ENCODE peak calls at places on chromosomes 16 and 17, in eight cellular contexts. J, D, Y, T, G, P, H and O are unnamed samples.

GRCh38 chr17:40351185-40352043 is 13.1 kb downstream of the GJD3 start:
- DNase-seq in J (no peak), D (peak; percentile 53), Y (peak; percentile 34), T (no peak), G (no peak), P (no peak), H (no peak), O (no peak)

GRCh38 chr17:33981713-33982601 is 273.1 kb upstream of the CCL2 start:
- DNase-seq in J (no peak), D (no peak), Y (peak; percentile 67), T (no peak), G (no peak), P (no peak), H (no peak), O (peak; percentile 96)

GRCh38 chr17:6079155-6079554 is 9.0 kb downstream of the WSCD1 start:
- DNase-seq in J (no peak), D (peak; percentile 71), Y (no peak), T (no peak), G (no peak), P (no peak), H (peak; percentile 54), O (no peak)

GRCh38 chr16:3282103-3282746 is 1.1 kb upstream of the ZNF263 start:
- DNase-seq in J (no peak), D (peak; percentile 86), Y (peak; percentile 66), T (peak; percentile 82), G (peak; percentile 27), P (peak; percentile 47), H (peak; percentile 86), O (peak; percentile 81)

GRCh38 chr16:3919413-3919812 is 38.9 kb upstream of the CREBBP start:
- DNase-seq in J (no peak), D (no peak), Y (no peak), T (no peak), G (no peak), P (no peak), H (no peak), O (no peak)

GRCh38 chr17:2837147-2837561 is 40.9 kb downstream of the RAP1GAP2 start:
- DNase-seq in J (peak; percentile 63), D (no peak), Y (no peak), T (no peak), G (no peak), P (no peak), H (no peak), O (no peak)

GRCh38 chr17:74748529-74749261 is at the start of gene NHERF1:
- DNase-seq in J (peak; percentile 94), D (peak; percentile 98), Y (peak; percentile 86), T (peak; percentile 59), G (peak; percentile 88), P (peak; percentile 98), H (peak; percentile 97), O (peak; percentile 98)

GRCh38 chr16:80804451-80805383 is at the start of gene CDYL2:
- DNase-seq in J (peak; percentile 68), D (peak; percentile 75), Y (no peak), T (peak; percentile 28), G (no peak), P (peak; percentile 57), H (peak; percentile 20), O (no peak)

GRCh38 chr17:67293251-67294203 is 48.5 kb upstream of the HELZ start:
- DNase-seq in J (peak; percentile 79), D (peak; percentile 75), Y (no peak), T (peak; percentile 74), G (peak; percentile 42), P (peak; percentile 54), H (peak; percentile 81), O (peak; percentile 46)

GRCh38 chr17:44219126-44219635 is 294 bp downstream of the UBTF start:
- DNase-seq in J (peak; percentile 83), D (peak; percentile 93), Y (peak; percentile 59), T (peak; percentile 74), G (no peak), P (peak; percentile 82), H (peak; percentile 84), O (peak; percentile 73)

GRCh38 chr17:55086635-55087058 is 118.1 kb downstream of the STXBP4 start:
- DNase-seq in J (no peak), D (no peak), Y (no peak), T (no peak), G (no peak), P (peak; percentile 91), H (peak; percentile 67), O (peak; percentile 14)

GRCh38 chr17:38705803-38706624 is 941 bp downstream of the MLLT6 start:
- DNase-seq in J (peak; percentile 30), D (peak; percentile 62), Y (no peak), T (peak; percentile 70), G (no peak), P (peak; percentile 24), H (peak; percentile 41), O (peak; percentile 43)

GRCh38 chr16:1788708-1789100 is 4.8 kb downstream of the IGFALS start:
- DNase-seq in J (no peak), D (no peak), Y (no peak), T (no peak), G (no peak), P (no peak), H (no peak), O (no peak)

GRCh38 chr17:77928519-77929179 is 29.9 kb upstream of the TNRC6C start:
- DNase-seq in J (no peak), D (no peak), Y (no peak), T (no peak), G (no peak), P (no peak), H (no peak), O (no peak)

GRCh38 chr16:82280867-82281266 is 110.8 kb upstream of the MPHOSPH6 start:
- DNase-seq in J (no peak), D (no peak), Y (no peak), T (no peak), G (no peak), P (no peak), H (peak; percentile 31), O (no peak)

GRCh38 chr17:72926171-72926570 is 166.3 kb downstream of the SLC39A11 start:
- DNase-seq in J (no peak), D (no peak), Y (no peak), T (no peak), G (no peak), P (no peak), H (no peak), O (no peak)